ENCODE peak calls at places on chromosomes 5 and 9, in four cellular contexts. One of them, this sample, is unnamed.

GRCh38 chr5:123599171-123599570 is 87.2 kb downstream of the CSNK1G3 start:
- DNase-seq in HCT116: no peak
- DNase-seq in GM12865: no peak
- DNase-seq in kidney epithelial cell: no peak
- DNase-seq in this sample: peak; percentile 10

GRCh38 chr5:177370488-177371119 is 12.9 kb downstream of the RGS14 start:
- DNase-seq in GM12865: no peak
- DNase-seq in HCT116: peak; percentile 94
- DNase-seq in kidney epithelial cell: peak; percentile 65
- DNase-seq in this sample: peak; percentile 79

GRCh38 chr5:102152906-102153787 is 142.9 kb downstream of the SLCO4C1 start:
- DNase-seq in GM12865: peak; percentile 28
- DNase-seq in kidney epithelial cell: peak; percentile 4
- DNase-seq in HCT116: peak; percentile 35
- DNase-seq in this sample: peak; percentile 4

GRCh38 chr9:18605763-18606162 is 131.8 kb downstream of the ADAMTSL1 start:
- DNase-seq in kidney epithelial cell: no peak
- DNase-seq in HCT116: no peak
- DNase-seq in GM12865: peak; percentile 2
- DNase-seq in this sample: peak; percentile 77

GRCh38 chr5:73816656-73817420 is 190.8 kb downstream of the ARHGEF28 start:
- DNase-seq in kidney epithelial cell: no peak
- DNase-seq in GM12865: no peak
- DNase-seq in HCT116: no peak
- DNase-seq in this sample: peak; percentile 73

GRCh38 chr5:6197427-6197826 is 180.9 kb downstream of the MED10 start:
- DNase-seq in HCT116: no peak
- DNase-seq in GM12865: no peak
- DNase-seq in kidney epithelial cell: no peak
- DNase-seq in this sample: no peak

GRCh38 chr5:176912115-176912514 is 13.0 kb upstream of the HK3 start:
- DNase-seq in HCT116: no peak
- DNase-seq in kidney epithelial cell: no peak
- DNase-seq in GM12865: no peak
- DNase-seq in this sample: no peak

GRCh38 chr9:93916358-93916757 is 38.8 kb downstream of the BARX1 start:
- DNase-seq in kidney epithelial cell: no peak
- DNase-seq in HCT116: no peak
- DNase-seq in GM12865: no peak
- DNase-seq in this sample: no peak

GRCh38 chr5:148855249-148856008 is 29.0 kb downstream of the ADRB2 start:
- DNase-seq in kidney epithelial cell: no peak
- DNase-seq in GM12865: no peak
- DNase-seq in HCT116: no peak
- DNase-seq in this sample: no peak

GRCh38 chr9:96020822-96021615 is 145.5 kb downstream of the ERCC6L2 start:
- DNase-seq in GM12865: peak; percentile 23
- DNase-seq in kidney epithelial cell: no peak
- DNase-seq in HCT116: no peak
- DNase-seq in this sample: no peak

GRCh38 chr5:170082701-170083100 is 23.0 kb upstream of the FOXI1 start:
- DNase-seq in GM12865: no peak
- DNase-seq in kidney epithelial cell: no peak
- DNase-seq in HCT116: no peak
- DNase-seq in this sample: no peak

GRCh38 chr5:33480876-33481275 is 40.1 kb downstream of the TARS1 start:
- DNase-seq in HCT116: no peak
- DNase-seq in GM12865: no peak
- DNase-seq in kidney epithelial cell: no peak
- DNase-seq in this sample: no peak

GRCh38 chr5:140372971-140373487 is 13.0 kb downstream of the SLC4A9 start:
- DNase-seq in GM12865: peak; percentile 51
- DNase-seq in kidney epithelial cell: peak; percentile 18
- DNase-seq in HCT116: peak; percentile 71
- DNase-seq in this sample: peak; percentile 80

GRCh38 chr9:109880276-109881169 is 100.5 kb downstream of the PALM2AKAP2 start:
- DNase-seq in kidney epithelial cell: no peak
- DNase-seq in HCT116: peak; percentile 67
- DNase-seq in GM12865: peak; percentile 63
- DNase-seq in this sample: peak; percentile 52

GRCh38 chr5:67133217-67133616 is 63.4 kb downstream of the CD180 start:
- DNase-seq in kidney epithelial cell: no peak
- DNase-seq in HCT116: no peak
- DNase-seq in GM12865: no peak
- DNase-seq in this sample: no peak

GRCh38 chr5:156684216-156684615 is 165.9 kb upstream of the PPP1R2B start:
- DNase-seq in kidney epithelial cell: no peak
- DNase-seq in GM12865: no peak
- DNase-seq in HCT116: no peak
- DNase-seq in this sample: no peak

GRCh38 chr9:134284273-134284672 is 42.0 kb upstream of the RXRA start:
- DNase-seq in kidney epithelial cell: no peak
- DNase-seq in GM12865: no peak
- DNase-seq in HCT116: no peak
- DNase-seq in this sample: no peak

GRCh38 chr5:81761270-81761669 is 10.4 kb upstream of the SSBP2 start:
- DNase-seq in HCT116: no peak
- DNase-seq in kidney epithelial cell: no peak
- DNase-seq in GM12865: no peak
- DNase-seq in this sample: no peak

GRCh38 chr9:135906291-135907005 is 898 bp downstream of the CAMSAP1 start:
- DNase-seq in kidney epithelial cell: no peak
- DNase-seq in GM12865: peak; percentile 21
- DNase-seq in HCT116: no peak
- DNase-seq in this sample: peak; percentile 58

GRCh38 chr5:172854958-172855357 is 20.9 kb downstream of the ERGIC1 start:
- DNase-seq in kidney epithelial cell: no peak
- DNase-seq in HCT116: no peak
- DNase-seq in GM12865: no peak
- DNase-seq in this sample: no peak

GRCh38 chr9:124437086-124437485 is 13.2 kb upstream of the ADGRD2 start:
- DNase-seq in GM12865: no peak
- DNase-seq in HCT116: no peak
- DNase-seq in kidney epithelial cell: no peak
- DNase-seq in this sample: no peak

GRCh38 chr9:76203373-76203772 is 190.9 kb downstream of the RFK start:
- DNase-seq in GM12865: no peak
- DNase-seq in kidney epithelial cell: no peak
- DNase-seq in HCT116: no peak
- DNase-seq in this sample: no peak

GRCh38 chr5:74993743-74994142 is 58.6 kb downstream of the GCNT4 start:
- DNase-seq in HCT116: no peak
- DNase-seq in GM12865: peak; percentile 33
- DNase-seq in kidney epithelial cell: no peak
- DNase-seq in this sample: no peak

GRCh38 chr9:14846871-14847311 is 63.3 kb downstream of the FREM1 start:
- DNase-seq in GM12865: peak; percentile 72
- DNase-seq in HCT116: peak; percentile 47
- DNase-seq in kidney epithelial cell: peak; percentile 7
- DNase-seq in this sample: peak; percentile 43

GRCh38 chr5:181044662-181045305 is 4.7 kb downstream of the BTNL9 start:
- DNase-seq in GM12865: peak; percentile 17
- DNase-seq in kidney epithelial cell: no peak
- DNase-seq in HCT116: no peak
- DNase-seq in this sample: peak; percentile 44

GRCh38 chr5:10684303-10685086 is 76.5 kb downstream of the DAP start:
- DNase-seq in GM12865: peak; percentile 76
- DNase-seq in HCT116: no peak
- DNase-seq in kidney epithelial cell: no peak
- DNase-seq in this sample: no peak

GRCh38 chr9:121053544-121053943 is 3.5 kb upstream of the C5 start:
- DNase-seq in kidney epithelial cell: no peak
- DNase-seq in GM12865: no peak
- DNase-seq in HCT116: no peak
- DNase-seq in this sample: no peak

GRCh38 chr9:121059998-121060636 is 10.0 kb upstream of the C5 start:
- DNase-seq in kidney epithelial cell: peak; percentile 14
- DNase-seq in HCT116: peak; percentile 64
- DNase-seq in GM12865: peak; percentile 75
- DNase-seq in this sample: peak; percentile 74

GRCh38 chr9:121057821-121058220 is 7.7 kb upstream of the C5 start:
- DNase-seq in GM12865: no peak
- DNase-seq in kidney epithelial cell: no peak
- DNase-seq in HCT116: no peak
- DNase-seq in this sample: no peak

GRCh38 chr9:121059513-121059912 is 9.4 kb upstream of the C5 start:
- DNase-seq in GM12865: no peak
- DNase-seq in kidney epithelial cell: no peak
- DNase-seq in HCT116: no peak
- DNase-seq in this sample: no peak

GRCh38 chr9:121055642-121056143 is 5.6 kb upstream of the C5 start:
- DNase-seq in kidney epithelial cell: no peak
- DNase-seq in HCT116: no peak
- DNase-seq in GM12865: peak; percentile 37
- DNase-seq in this sample: peak; percentile 3
- TF ChIP-seq CTCF in kidney epithelial cell: peak; percentile 29
- TF ChIP-seq CTCF in HCT116: peak; percentile 82
- TF ChIP-seq CTCF in GM12865: peak; percentile 59
- TF ChIP-seq CTCF in this sample: peak; percentile 34

GRCh38 chr9:130090915-130091314 is 37.2 kb downstream of the GPR107 start:
- DNase-seq in kidney epithelial cell: no peak
- DNase-seq in HCT116: no peak
- DNase-seq in GM12865: no peak
- DNase-seq in this sample: no peak
- H3K4me3 ChIP-seq in kidney epithelial cell: no peak overlapping the region
- H3K4me3 ChIP-seq in HCT116: no peak overlapping the region
- H3K4me3 ChIP-seq in GM12865: no peak overlapping the region
- H3K4me3 ChIP-seq in this sample: no peak overlapping the region

DNA sequence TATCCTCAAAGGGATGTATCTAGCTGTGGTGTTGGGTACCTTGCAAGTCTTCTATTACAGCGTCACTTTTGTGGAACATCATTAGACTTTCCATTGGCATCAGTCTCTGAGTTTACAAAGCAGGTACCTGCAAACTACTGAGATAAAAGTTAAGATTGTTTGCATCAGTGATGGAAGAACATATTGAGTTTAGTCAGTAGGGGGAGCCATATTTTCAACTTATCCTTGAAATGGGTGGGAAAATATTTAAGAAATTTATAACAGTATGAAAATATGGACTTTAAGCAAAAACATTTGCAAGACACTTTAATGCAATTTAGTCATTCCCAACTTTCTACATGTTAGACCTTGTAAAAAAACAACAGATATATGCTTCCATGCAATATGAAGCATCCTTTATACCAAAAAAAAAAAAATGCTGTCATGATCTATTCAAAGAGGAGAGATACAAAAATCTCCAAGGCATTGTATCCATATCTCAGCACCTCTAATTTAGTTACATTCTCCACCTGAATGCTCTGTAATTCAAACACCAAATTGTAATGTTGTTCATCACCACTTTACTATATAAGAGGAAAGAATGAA is 98.6 kb upstream of the ADAMTS19 start:
- DNase-seq in GM12865: peak; percentile 9
- DNase-seq in kidney epithelial cell: no peak
- DNase-seq in HCT116: peak; percentile 15
- DNase-seq in this sample: peak; percentile 47
- TF ChIP-seq CTCF in GM12865: peak; percentile 28
- TF ChIP-seq CTCF in kidney epithelial cell: peak; percentile 56
- TF ChIP-seq CTCF in HCT116: peak; percentile 48
- TF ChIP-seq CTCF in this sample: peak; percentile 65

DNA sequence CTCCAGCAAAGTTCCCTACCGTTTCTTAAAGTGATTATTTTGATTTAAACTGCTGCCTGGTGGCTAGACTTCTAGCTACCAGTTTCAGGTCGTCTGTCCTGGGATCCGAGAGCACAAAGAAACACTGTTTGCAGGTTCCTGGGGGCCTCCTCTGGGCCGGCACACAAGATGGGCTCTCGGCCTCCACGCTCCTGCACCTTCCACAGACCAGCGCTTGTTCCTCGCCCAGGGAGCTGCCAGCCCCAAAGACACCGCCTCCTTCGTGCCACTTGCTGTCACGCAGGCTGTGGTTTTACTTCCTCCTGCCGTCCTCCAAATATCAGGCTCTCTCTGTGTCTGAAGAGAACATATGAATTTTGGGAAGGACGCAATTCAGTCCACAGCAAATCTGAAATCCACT is 105.9 kb downstream of the ROR2 start:
- DNase-seq in kidney epithelial cell: no peak
- DNase-seq in HCT116: no peak
- DNase-seq in GM12865: no peak
- DNase-seq in this sample: no peak
- H3K4me3 ChIP-seq in kidney epithelial cell: no peak overlapping the region
- H3K4me3 ChIP-seq in HCT116: no peak overlapping the region
- H3K4me3 ChIP-seq in GM12865: no peak overlapping the region
- H3K4me3 ChIP-seq in this sample: no peak overlapping the region

GRCh38 chr5:142873831-142874230 is 103.7 kb downstream of the ARHGAP26 start:
- DNase-seq in kidney epithelial cell: no peak
- DNase-seq in GM12865: no peak
- DNase-seq in HCT116: no peak
- DNase-seq in this sample: no peak
- TF ChIP-seq CTCF in kidney epithelial cell: no peak
- TF ChIP-seq CTCF in GM12865: no peak
- TF ChIP-seq CTCF in HCT116: peak; percentile 18
- TF ChIP-seq CTCF in this sample: no peak

GRCh38 chr5:15600035-15600434 is 100.1 kb downstream of the FBXL7 start:
- DNase-seq in kidney epithelial cell: no peak
- DNase-seq in GM12865: no peak
- DNase-seq in HCT116: no peak
- DNase-seq in this sample: no peak
- H3K4me3 ChIP-seq in kidney epithelial cell: no peak overlapping the region
- H3K4me3 ChIP-seq in GM12865: no peak overlapping the region
- H3K4me3 ChIP-seq in HCT116: no peak overlapping the region
- H3K4me3 ChIP-seq in this sample: no peak overlapping the region

GRCh38 chr5:150024241-150024984 is 23.9 kb downstream of the HMGXB3 start:
- DNase-seq in GM12865: no peak
- DNase-seq in HCT116: no peak
- DNase-seq in kidney epithelial cell: no peak
- DNase-seq in this sample: no peak
- TF ChIP-seq CTCF in GM12865: no peak
- TF ChIP-seq CTCF in HCT116: no peak
- TF ChIP-seq CTCF in kidney epithelial cell: no peak
- TF ChIP-seq CTCF in this sample: no peak

This sample was measured in fibroblast of mammary gland.